ENCODE peak calls at places on chromosomes 3 and 15, in ten cellular contexts. R, G, Z, V, C, K, F, Y, P and E are unnamed samples. For H3K36me3, the result is how much of the 10 kb centered on the place peaks cover.

GRCh38 chr3:184791134-184791533 is 20.8 kb upstream of the VPS8 start:
- DNase-seq in R (no peak), G (no peak), Z (no peak), V (no peak), C (no peak), K (no peak), F (no peak), Y (no peak), P (no peak), E (no peak)

GRCh38 chr3:13517253-13517977 is 31.5 kb upstream of the FBLN2 start:
- DNase-seq in R (no peak), G (no peak), Z (no peak), V (peak), C (no peak), K (no peak), F (no peak), Y (peak), P (no peak), E (no peak)

GRCh38 chr3:28050895-28051294 is 190.5 kb upstream of the CMC1 start:
- DNase-seq in R (peak), G (peak), Z (peak), V (no peak), C (no peak), K (no peak), F (no peak), Y (no peak), P (no peak), E (peak)

GRCh38 chr3:50242778-50243551 is 7.0 kb downstream of the GNAI2 start:
- DNase-seq in R (no peak), G (peak), Z (peak), V (peak), C (peak), K (no peak), F (peak), Y (peak), P (peak), E (no peak)

GRCh38 chr3:184378650-184379374 is 805 bp upstream of the THPO start:
- DNase-seq in R (no peak), G (no peak), Z (no peak), V (no peak), C (no peak), K (no peak), F (no peak), Y (no peak), P (no peak), E (no peak)

GRCh38 chr15:100168787-100169186 is 173.0 kb downstream of the ADAMTS17 start:
- DNase-seq in R (no peak), G (no peak), Z (no peak), V (no peak), C (no peak), K (no peak), F (no peak), Y (no peak), P (no peak), E (no peak)

GRCh38 chr15:32677238-32677750 is 35.8 kb downstream of the SCG5 start:
- DNase-seq in R (no peak), G (no peak), Z (no peak), V (no peak), C (no peak), K (no peak), F (no peak), Y (no peak), P (no peak), E (peak)

GRCh38 chr3:127074900-127075360 is 92.0 kb downstream of the PLXNA1 start:
- DNase-seq in R (no peak), G (no peak), Z (peak), V (peak), C (peak), K (no peak), F (no peak), Y (no peak), P (peak), E (peak)

GRCh38 chr15:69193948-69194827 is 33.8 kb downstream of the GLCE start:
- DNase-seq in R (no peak), G (no peak), Z (peak), V (no peak), C (no peak), K (no peak), F (no peak), Y (no peak), P (no peak), E (peak)

DNA sequence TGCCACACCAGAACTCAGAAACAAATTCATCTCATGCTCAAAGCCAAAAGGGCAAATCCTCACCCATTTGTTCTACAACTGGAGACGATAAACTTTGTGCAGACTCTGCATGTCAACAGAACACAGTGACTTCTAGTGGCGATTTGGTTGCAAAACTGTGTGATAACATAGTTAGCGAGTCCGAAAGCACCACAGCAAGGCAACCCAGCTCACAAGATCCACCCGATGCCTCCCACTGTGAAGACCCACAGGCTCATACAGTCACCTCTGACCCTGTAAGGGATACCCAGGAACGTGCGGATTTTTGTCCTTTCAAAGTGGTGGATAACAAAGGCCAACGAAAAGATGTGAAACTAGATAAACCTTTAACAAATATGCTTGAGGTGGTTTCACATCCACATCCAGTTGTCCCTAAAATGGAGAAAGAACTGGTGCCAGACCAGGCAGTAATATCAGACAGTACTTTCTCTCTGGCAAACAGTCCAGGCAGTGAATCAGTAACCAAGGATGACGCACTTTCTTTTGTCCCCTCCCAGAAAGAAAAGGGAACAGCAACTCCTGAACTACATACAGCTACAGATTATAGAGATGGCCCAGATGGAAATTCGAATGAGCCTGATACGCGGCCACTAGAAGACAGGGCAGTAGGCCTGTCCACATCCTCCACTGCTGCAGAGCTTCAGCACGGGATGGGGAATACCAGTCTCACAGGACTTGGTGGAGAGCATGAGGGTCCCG is 199.7 kb downstream of the AKAP13 start:
- DNase-seq in R (no peak), G (peak), Z (no peak), V (peak), C (peak), K (no peak), F (no peak), Y (peak), P (no peak), E (no peak)
- H3K36me3 ChIP-seq in R (under half), G (under half), Z (under half), V (under half), C (half or more), K (under half), F (half or more), Y (under half), P (half or more), E (under half)

DNA sequence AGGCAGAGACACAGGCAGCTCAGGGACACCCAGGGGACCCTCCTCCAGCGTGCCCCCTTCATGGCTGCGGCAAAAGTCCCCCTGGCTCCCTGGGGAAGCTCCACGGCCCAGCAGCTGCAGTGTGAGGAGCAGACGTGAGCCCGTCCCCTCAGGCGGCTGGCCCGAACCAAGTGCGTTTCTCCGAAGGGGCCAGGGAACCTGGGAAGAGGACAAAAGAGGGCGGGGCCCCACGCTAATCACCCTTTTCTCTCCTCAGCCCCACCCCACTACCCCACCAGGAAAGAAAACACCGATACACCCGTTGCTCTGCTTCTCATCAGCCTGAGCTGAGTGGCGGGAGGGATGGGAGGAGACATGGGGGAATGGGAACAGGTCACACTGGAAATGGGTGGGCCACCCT is at the start of gene MUC4:
- DNase-seq in R (no peak), G (peak), Z (no peak), V (no peak), C (no peak), K (no peak), F (no peak), Y (no peak), P (no peak), E (no peak)
- H3K4me3 ChIP-seq in R (no peak), G (peak), Z (no peak), V (no peak), C (no peak), K (no peak), F (peak), Y (no peak), P (no peak), E (no peak)

DNA sequence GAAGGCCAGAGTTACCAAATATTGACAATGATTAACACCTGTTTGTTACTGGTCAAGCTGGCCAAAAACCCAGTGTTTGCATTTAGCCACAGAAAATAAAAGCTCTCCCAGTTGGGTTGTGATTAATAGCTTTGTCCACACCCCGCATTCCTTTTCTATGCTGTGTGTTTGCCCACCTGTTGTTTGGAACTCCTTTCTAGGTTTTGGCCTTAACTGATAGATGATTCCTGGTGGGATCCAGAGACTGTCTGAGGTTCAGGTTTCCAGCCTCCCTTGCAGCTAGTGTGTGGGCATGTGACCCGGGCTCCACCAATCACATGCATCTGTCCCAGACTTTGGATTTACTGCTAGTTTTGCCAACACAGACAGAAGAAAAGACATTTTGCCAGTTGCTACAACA is 83.8 kb downstream of the PTPRG start:
- DNase-seq in R (no peak), G (no peak), Z (no peak), V (no peak), C (no peak), K (no peak), F (no peak), Y (no peak), P (no peak), E (peak)
- H3K36me3 ChIP-seq in R (under half), G (under half), Z (under half), V (under half), C (under half), K (under half), F (under half), Y (under half), P (under half), E (under half)

GRCh38 chr15:52529940-52530339 is 1.3 kb upstream of the MYO5A start:
- DNase-seq in R (no peak), G (no peak), Z (no peak), V (no peak), C (no peak), K (no peak), F (no peak), Y (no peak), P (no peak), E (no peak)
- H3K4me3 ChIP-seq in R (peak), G (no peak), Z (no peak), V (peak), C (no peak), K (peak), F (peak), Y (peak), P (peak), E (no peak)

DNA sequence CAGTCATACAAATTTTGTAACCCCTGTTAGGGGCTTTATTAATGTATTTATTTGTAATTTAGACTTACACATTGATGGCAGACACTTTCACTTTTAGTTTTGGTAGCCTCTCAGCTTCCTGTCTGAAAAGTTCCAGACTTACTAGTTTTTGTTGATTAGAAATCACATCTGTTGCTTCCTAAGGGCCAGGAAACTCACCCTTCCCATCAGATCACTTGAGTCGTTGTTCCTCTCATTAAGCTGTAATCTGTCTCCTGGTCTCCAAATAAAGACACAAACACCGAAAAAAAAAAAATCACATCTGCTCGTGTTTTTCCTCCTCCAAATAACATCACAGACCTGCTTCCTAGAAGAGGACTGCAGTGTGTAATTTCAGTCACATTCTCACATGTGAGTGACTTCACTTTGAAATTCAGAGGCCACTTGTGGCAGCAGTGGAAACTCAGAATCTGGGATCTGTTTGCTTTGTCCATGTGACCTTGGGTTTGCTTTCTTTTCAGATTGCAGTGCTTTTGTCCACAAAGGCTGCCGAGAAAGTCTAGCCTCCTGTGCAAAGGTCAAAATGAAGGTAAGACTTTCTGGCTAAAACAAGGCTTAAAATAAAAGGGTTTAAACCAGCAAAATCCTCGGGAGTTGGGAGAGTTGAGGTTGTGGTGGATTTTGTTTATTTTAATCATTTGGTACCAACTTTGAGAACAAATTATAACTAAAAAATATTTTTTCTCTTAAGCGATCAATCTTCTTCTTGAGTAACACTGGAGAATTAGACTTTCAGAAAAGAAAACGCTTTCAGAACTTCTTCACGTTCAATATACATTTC is 87.0 kb downstream of the KLHL25 start:
- DNase-seq in R (no peak), G (no peak), Z (peak), V (no peak), C (no peak), K (no peak), F (no peak), Y (no peak), P (no peak), E (no peak)
- H3K36me3 ChIP-seq in R (under half), G (under half), Z (under half), V (under half), C (half or more), K (under half), F (half or more), Y (under half), P (half or more), E (under half)